ENCODE peak calls at places on chromosomes 7 and 10, in four cellular contexts. G, B, P and I are unnamed samples.

GRCh38 chr7:15490261-15490660 is 71.6 kb downstream of the AGMO start:
- DNase-seq in G (no peak), P (no peak), B (no peak), I (no peak)

GRCh38 chr10:114026189-114027040 is 17.3 kb upstream of the ADRB1 start:
- DNase-seq in B (peak), P (no peak), G (no peak), I (peak)

GRCh38 chr7:132554446-132554845 is 21.8 kb downstream of the PLXNA4 start:
- DNase-seq in P (no peak), B (peak), G (no peak), I (no peak)

GRCh38 chr7:154840086-154840485 is 162.8 kb downstream of the PAXIP1 start:
- DNase-seq in G (no peak), P (no peak), B (no peak), I (no peak)

GRCh38 chr10:119104653-119105024 is 726 bp downstream of the DENND10 start:
- DNase-seq in B (no peak), G (no peak), P (peak), I (no peak)

GRCh38 chr7:51151452-51151851 is 165.2 kb downstream of the COBL start:
- DNase-seq in G (no peak), B (no peak), P (no peak), I (no peak)

GRCh38 chr7:135979674-135980660 is 2.8 kb upstream of the MTPN start:
- DNase-seq in G (no peak), B (no peak), P (no peak), I (no peak)

GRCh38 chr10:13615650-13616049 is 28.9 kb downstream of the PRPF18 start:
- DNase-seq in B (no peak), P (no peak), G (no peak), I (no peak)

GRCh38 chr7:141533149-141533949 is 17.9 kb upstream of the AGK start:
- DNase-seq in B (peak), G (peak), P (peak), I (peak)

GRCh38 chr10:62610649-62611229 is 193.8 kb upstream of the ADO start:
- DNase-seq in B (peak), G (peak), P (peak), I (no peak)

GRCh38 chr7:158308001-158308400 is 279.6 kb downstream of the PTPRN2 start:
- DNase-seq in B (no peak), G (no peak), P (no peak), I (no peak)

GRCh38 chr10:1393481-1393880 is 337.3 kb downstream of the WDR37 start:
- DNase-seq in B (no peak), P (no peak), G (no peak), I (no peak)

GRCh38 chr10:77943086-77943901 is 16.7 kb upstream of the DLG5 start:
- DNase-seq in G (no peak), B (peak), P (no peak), I (peak)